ENCODE peak calls at places on chromosomes 11 and 22, in seven cellular contexts. One of them, this sample, is unnamed.

GRCh38 chr22:37818397-37819099 is 4.6 kb upstream of the GALR3 start:
- DNase-seq in kidney: peak; percentile 84
- DNase-seq in skeletal muscle cell: no peak
- DNase-seq in GM06990: peak; percentile 68
- DNase-seq in PC-3: no peak
- DNase-seq in AG10803: no peak
- DNase-seq in stomach: peak; percentile 71
- DNase-seq in this sample: no peak

GRCh38 chr11:16179668-16180067 is 176.7 kb downstream of the SOX6 start:
- DNase-seq in AG10803: peak; percentile 66
- DNase-seq in PC-3: no peak
- DNase-seq in GM06990: no peak
- DNase-seq in kidney: no peak
- DNase-seq in skeletal muscle cell: no peak
- DNase-seq in stomach: no peak
- DNase-seq in this sample: no peak

GRCh38 chr22:50516068-50516467 is 8.0 kb downstream of the NCAPH2 start:
- DNase-seq in stomach: no peak
- DNase-seq in GM06990: no peak
- DNase-seq in AG10803: no peak
- DNase-seq in kidney: no peak
- DNase-seq in PC-3: no peak
- DNase-seq in skeletal muscle cell: no peak
- DNase-seq in this sample: no peak

GRCh38 chr11:118227865-118228785 is 3.3 kb upstream of the JAML start:
- DNase-seq in kidney: no peak
- DNase-seq in AG10803: no peak
- DNase-seq in skeletal muscle cell: no peak
- DNase-seq in stomach: no peak
- DNase-seq in GM06990: peak; percentile 60
- DNase-seq in PC-3: no peak
- DNase-seq in this sample: peak; percentile 81

GRCh38 chr11:116333193-116333592 is 439.6 kb downstream of the BUD13 start:
- DNase-seq in AG10803: no peak
- DNase-seq in skeletal muscle cell: no peak
- DNase-seq in GM06990: no peak
- DNase-seq in kidney: no peak
- DNase-seq in PC-3: no peak
- DNase-seq in stomach: no peak
- DNase-seq in this sample: peak; percentile 6

GRCh38 chr11:117584056-117584830 is 212.8 kb downstream of the DSCAML1 start:
- DNase-seq in skeletal muscle cell: no peak
- DNase-seq in stomach: no peak
- DNase-seq in AG10803: peak; percentile 40
- DNase-seq in GM06990: no peak
- DNase-seq in PC-3: no peak
- DNase-seq in kidney: no peak
- DNase-seq in this sample: no peak

GRCh38 chr11:57646756-57647303 is 2.9 kb downstream of the YPEL4 start:
- DNase-seq in PC-3: no peak
- DNase-seq in GM06990: no peak
- DNase-seq in skeletal muscle cell: no peak
- DNase-seq in AG10803: no peak
- DNase-seq in stomach: no peak
- DNase-seq in kidney: no peak
- DNase-seq in this sample: no peak

GRCh38 chr11:64226507-64227051 is 505 bp downstream of the NUDT22 start:
- DNase-seq in PC-3: peak; percentile 47
- DNase-seq in skeletal muscle cell: no peak
- DNase-seq in stomach: peak; percentile 68
- DNase-seq in kidney: peak; percentile 91
- DNase-seq in GM06990: peak; percentile 82
- DNase-seq in AG10803: no peak
- DNase-seq in this sample: peak; percentile 55

GRCh38 chr11:102453286-102453797 is 777 bp upstream of the TMEM123 start:
- DNase-seq in kidney: no peak
- DNase-seq in GM06990: no peak
- DNase-seq in PC-3: peak; percentile 42
- DNase-seq in AG10803: no peak
- DNase-seq in skeletal muscle cell: no peak
- DNase-seq in stomach: no peak
- DNase-seq in this sample: no peak

GRCh38 chr11:14789879-14790484 is 102.0 kb downstream of the CYP2R1 start:
- DNase-seq in GM06990: no peak
- DNase-seq in stomach: no peak
- DNase-seq in skeletal muscle cell: no peak
- DNase-seq in AG10803: no peak
- DNase-seq in PC-3: peak; percentile 36
- DNase-seq in kidney: no peak
- DNase-seq in this sample: peak; percentile 26

GRCh38 chr11:18853086-18853720 is 61.6 kb upstream of the PTPN5 start:
- DNase-seq in AG10803: peak; percentile 22
- DNase-seq in kidney: no peak
- DNase-seq in stomach: no peak
- DNase-seq in GM06990: peak; percentile 11
- DNase-seq in skeletal muscle cell: no peak
- DNase-seq in PC-3: peak; percentile 63
- DNase-seq in this sample: peak; percentile 32

GRCh38 chr11:44372989-44373388 is 63.0 kb upstream of the ALX4 start:
- DNase-seq in GM06990: no peak
- DNase-seq in kidney: no peak
- DNase-seq in AG10803: no peak
- DNase-seq in PC-3: no peak
- DNase-seq in stomach: no peak
- DNase-seq in skeletal muscle cell: no peak
- DNase-seq in this sample: no peak

GRCh38 chr11:10639350-10639749 is 54.2 kb downstream of the IRAG1 start:
- DNase-seq in AG10803: no peak
- DNase-seq in PC-3: no peak
- DNase-seq in kidney: no peak
- DNase-seq in GM06990: no peak
- DNase-seq in skeletal muscle cell: no peak
- DNase-seq in stomach: no peak
- DNase-seq in this sample: peak; percentile 45

GRCh38 chr11:79953629-79954028 is 512.8 kb upstream of the TENM4 start:
- DNase-seq in PC-3: no peak
- DNase-seq in skeletal muscle cell: no peak
- DNase-seq in kidney: no peak
- DNase-seq in GM06990: no peak
- DNase-seq in AG10803: no peak
- DNase-seq in stomach: no peak
- DNase-seq in this sample: no peak

DNA sequence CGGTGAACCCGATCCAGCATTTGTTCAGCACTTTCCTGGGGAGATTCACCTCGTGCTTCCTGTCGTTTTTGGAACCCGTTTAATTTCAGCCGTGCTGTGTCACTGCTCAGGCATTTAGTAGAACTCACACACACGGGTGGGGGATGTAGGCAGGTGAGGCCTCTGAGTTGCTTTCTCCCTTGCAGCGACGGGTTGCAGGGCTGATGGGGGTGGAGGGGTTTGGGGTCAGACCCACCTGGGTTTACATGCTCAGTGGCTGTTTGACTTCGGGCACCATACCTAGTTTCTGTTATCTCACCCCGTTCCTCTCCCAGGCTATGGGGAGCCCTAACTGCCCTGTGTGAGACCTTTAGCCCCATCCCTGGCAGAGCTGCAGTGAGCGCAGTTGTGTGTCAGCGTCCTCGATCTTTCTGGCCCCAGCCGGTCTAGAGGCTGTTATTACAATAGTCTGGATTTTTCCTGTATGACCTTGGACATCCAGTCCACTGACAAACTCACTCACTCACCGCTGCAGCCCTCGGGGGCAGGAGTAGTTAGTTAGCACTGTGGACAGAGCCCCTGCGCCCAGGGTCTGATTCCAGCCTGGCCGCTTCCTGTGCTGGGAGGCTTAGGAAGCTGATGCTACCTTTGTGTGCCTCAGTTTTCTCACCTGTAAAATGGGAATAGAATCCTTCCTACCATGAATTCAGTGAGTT is 2.6 kb downstream of the LRP5 start:
- DNase-seq in GM06990: no peak
- DNase-seq in skeletal muscle cell: no peak
- DNase-seq in kidney: no peak
- DNase-seq in stomach: no peak
- DNase-seq in AG10803: peak; percentile 38
- DNase-seq in PC-3: peak; percentile 93
- DNase-seq in this sample: no peak
- H3K4me3 ChIP-seq in GM06990: no peak overlapping the region
- H3K4me3 ChIP-seq in skeletal muscle cell: peak overlapping the region; percentile 67
- H3K4me3 ChIP-seq in kidney: peak overlapping the region; percentile 61
- H3K4me3 ChIP-seq in stomach: peak overlapping the region; percentile 86
- H3K4me3 ChIP-seq in AG10803: peak overlapping the region; percentile 74
- H3K4me3 ChIP-seq in PC-3: peak overlapping the region; percentile 91
- H3K4me3 ChIP-seq in this sample: peak overlapping the region; percentile 76

GRCh38 chr11:6497069-6497839 is at the start of gene DNHD1:
- DNase-seq in PC-3: no peak
- DNase-seq in GM06990: no peak
- DNase-seq in stomach: no peak
- DNase-seq in AG10803: no peak
- DNase-seq in kidney: no peak
- DNase-seq in skeletal muscle cell: no peak
- DNase-seq in this sample: no peak
- H3K4me3 ChIP-seq in PC-3: no peak within 1 kb of the TSS
- H3K4me3 ChIP-seq in GM06990: no peak within 1 kb of the TSS
- H3K4me3 ChIP-seq in stomach: no peak within 1 kb of the TSS
- H3K4me3 ChIP-seq in AG10803: no peak within 1 kb of the TSS
- H3K4me3 ChIP-seq in kidney: no peak within 1 kb of the TSS
- H3K4me3 ChIP-seq in skeletal muscle cell: no peak within 1 kb of the TSS
- H3K4me3 ChIP-seq in this sample: no peak within 1 kb of the TSS

GRCh38 chr22:39348909-39349505 is 784 bp upstream of the SYNGR1 start:
- DNase-seq in skeletal muscle cell: no peak
- DNase-seq in kidney: no peak
- DNase-seq in AG10803: no peak
- DNase-seq in GM06990: no peak
- DNase-seq in stomach: no peak
- DNase-seq in PC-3: no peak
- DNase-seq in this sample: peak; percentile 82
- H3K4me3 ChIP-seq in skeletal muscle cell: peak overlapping the region; percentile 54
- H3K4me3 ChIP-seq in kidney: peak overlapping the region; percentile 72
- H3K4me3 ChIP-seq in AG10803: peak overlapping the region; percentile 67
- H3K4me3 ChIP-seq in GM06990: peak overlapping the region; percentile 58
- H3K4me3 ChIP-seq in stomach: peak overlapping the region; percentile 83
- H3K4me3 ChIP-seq in PC-3: peak overlapping the region; percentile 63
- H3K4me3 ChIP-seq in this sample: peak overlapping the region; percentile 53

GRCh38 chr11:104967493-104968364 is 645 bp downstream of the CASP4 start:
- DNase-seq in skeletal muscle cell: no peak
- DNase-seq in PC-3: peak; percentile 79
- DNase-seq in stomach: no peak
- DNase-seq in AG10803: no peak
- DNase-seq in GM06990: no peak
- DNase-seq in kidney: no peak
- DNase-seq in this sample: peak; percentile 7

GRCh38 chr11:104965735-104966134 is 2.6 kb downstream of the CASP4 start:
- DNase-seq in stomach: no peak
- DNase-seq in GM06990: no peak
- DNase-seq in AG10803: no peak
- DNase-seq in skeletal muscle cell: no peak
- DNase-seq in kidney: no peak
- DNase-seq in PC-3: peak; percentile 26
- DNase-seq in this sample: no peak

GRCh38 chr11:104968365-104968855 is at the start of gene CASP4:
- DNase-seq in skeletal muscle cell: peak; percentile 39
- DNase-seq in stomach: no peak
- DNase-seq in kidney: no peak
- DNase-seq in PC-3: peak; percentile 81
- DNase-seq in AG10803: peak; percentile 89
- DNase-seq in GM06990: peak; percentile 29
- DNase-seq in this sample: peak; percentile 72

GRCh38 chr11:104970756-104971155 is 2.4 kb upstream of the CASP4 start:
- DNase-seq in kidney: no peak
- DNase-seq in AG10803: no peak
- DNase-seq in GM06990: no peak
- DNase-seq in stomach: no peak
- DNase-seq in skeletal muscle cell: no peak
- DNase-seq in PC-3: no peak
- DNase-seq in this sample: no peak

DNA sequence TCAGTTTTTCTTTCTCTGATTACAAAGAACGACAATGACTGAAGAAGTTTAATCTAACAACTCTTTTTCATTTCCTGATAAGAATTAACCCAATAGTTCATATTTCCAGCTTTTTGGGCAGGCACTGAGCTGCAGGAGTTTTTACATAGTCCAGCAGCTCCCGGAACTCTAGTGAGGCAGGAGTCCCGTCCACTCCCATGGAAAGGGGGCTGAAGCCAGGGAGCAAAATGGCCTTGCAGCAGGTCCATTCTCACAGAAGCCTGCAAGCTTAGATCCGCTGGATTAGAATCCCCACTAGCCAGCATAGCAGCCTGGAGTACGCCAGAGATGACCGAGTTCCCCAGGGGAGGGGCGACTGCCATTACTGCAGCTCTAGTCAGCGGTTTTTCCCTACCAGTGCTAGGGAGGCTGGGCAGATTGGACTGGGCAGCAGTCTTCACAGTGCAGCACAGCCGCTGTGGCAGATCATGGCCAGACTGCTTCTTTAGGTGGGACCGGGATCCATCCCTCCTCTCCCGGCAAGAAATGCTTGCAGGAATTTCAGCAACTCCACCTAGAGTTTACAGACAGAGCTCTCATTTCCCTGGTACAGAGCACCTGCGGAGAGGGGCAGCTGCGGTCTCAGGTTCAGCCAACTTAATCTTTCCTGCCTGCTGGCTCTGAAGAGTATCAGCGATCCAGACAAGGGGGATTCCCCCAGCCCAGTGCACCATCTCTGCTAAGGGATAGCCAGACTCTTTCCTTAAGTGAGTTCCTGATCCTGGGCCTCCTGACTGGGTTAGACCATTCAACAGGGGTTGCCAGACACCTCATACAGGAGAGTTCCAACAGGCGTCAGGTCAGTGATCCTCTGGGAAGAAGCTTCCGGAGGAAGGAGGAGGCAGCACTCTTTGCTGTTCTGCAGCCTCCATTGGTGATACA is 742 bp upstream of the CASP4 start:
- DNase-seq in stomach: no peak
- DNase-seq in PC-3: peak; percentile 18
- DNase-seq in kidney: peak; percentile 54
- DNase-seq in AG10803: peak; percentile 48
- DNase-seq in GM06990: no peak
- DNase-seq in skeletal muscle cell: no peak
- DNase-seq in this sample: peak; percentile 2
- H3K4me3 ChIP-seq in stomach: peak overlapping the region; percentile 52
- H3K4me3 ChIP-seq in PC-3: peak overlapping the region; percentile 74
- H3K4me3 ChIP-seq in kidney: peak overlapping the region; percentile 73
- H3K4me3 ChIP-seq in AG10803: peak overlapping the region; percentile 65
- H3K4me3 ChIP-seq in GM06990: peak overlapping the region; percentile 71
- H3K4me3 ChIP-seq in skeletal muscle cell: peak overlapping the region; percentile 56
- H3K4me3 ChIP-seq in this sample: peak overlapping the region; percentile 93

GRCh38 chr22:21571679-21572078 is 4.2 kb downstream of the UBE2L3 start:
- DNase-seq in GM06990: no peak
- DNase-seq in AG10803: no peak
- DNase-seq in PC-3: no peak
- DNase-seq in skeletal muscle cell: no peak
- DNase-seq in stomach: no peak
- DNase-seq in kidney: no peak
- DNase-seq in this sample: no peak
- H3K4me3 ChIP-seq in GM06990: no peak overlapping the region
- H3K4me3 ChIP-seq in AG10803: no peak overlapping the region
- H3K4me3 ChIP-seq in PC-3: no peak overlapping the region
- H3K4me3 ChIP-seq in skeletal muscle cell: no peak overlapping the region
- H3K4me3 ChIP-seq in stomach: no peak overlapping the region
- H3K4me3 ChIP-seq in kidney: no peak overlapping the region
- H3K4me3 ChIP-seq in this sample: no peak overlapping the region

This sample was measured in NB4.